ENCODE peak calls at places on chromosomes 7 and 10, in five cellular contexts. Q, V, M, Z and H are unnamed samples.
A peak's percentile ranks its signal among the peaks of the same experiment; 100 is the strongest.

GRCh38 chr7:87608443-87608842 is 7.8 kb upstream of the ABCB1 start:
- DNase-seq in Q (no peak), V (no peak), M (no peak), Z (no peak), H (no peak)

GRCh38 chr10:132649651-132650360 is 112.2 kb downstream of the INPP5A start:
- DNase-seq in Q (no peak), V (no peak), M (no peak), Z (no peak), H (no peak)

GRCh38 chr7:108014747-108015682 is 12.1 kb upstream of the LAMB1 start:
- DNase-seq in Q (peak; percentile 60), V (no peak), M (no peak), Z (peak; percentile 70), H (peak; percentile 70)

GRCh38 chr7:44655341-44655740 is 48.9 kb downstream of the OGDH start:
- DNase-seq in Q (no peak), V (no peak), M (no peak), Z (no peak), H (no peak)

GRCh38 chr7:7100432-7100849 is 81.9 kb upstream of the C1GALT1 start:
- DNase-seq in Q (peak; percentile 99), V (no peak), M (no peak), Z (peak; percentile 22), H (no peak)

GRCh38 chr7:13099197-13099795 is 411.9 kb downstream of the ARL4A start:
- DNase-seq in Q (peak; percentile 91), V (no peak), M (peak; percentile 30), Z (no peak), H (no peak)

GRCh38 chr7:111894518-111894917 is 311.7 kb downstream of the DOCK4 start:
- DNase-seq in Q (no peak), V (no peak), M (no peak), Z (no peak), H (no peak)

GRCh38 chr10:80542053-80542452 is 4.4 kb downstream of the SH2D4B start:
- DNase-seq in Q (peak; percentile 60), V (no peak), M (no peak), Z (peak; percentile 15), H (no peak)

GRCh38 chr7:18408868-18409267 is 86.7 kb upstream of the HDAC9 start:
- DNase-seq in Q (no peak), V (no peak), M (no peak), Z (no peak), H (no peak)

GRCh38 chr7:139687980-139688632 is 89.7 kb downstream of the HIPK2 start:
- DNase-seq in Q (peak; percentile 67), V (no peak), M (no peak), Z (peak; percentile 69), H (no peak)

GRCh38 chr7:4809091-4809591 is 33.7 kb downstream of the AP5Z1 start:
- DNase-seq in Q (no peak), V (no peak), M (peak; percentile 67), Z (no peak), H (no peak)

GRCh38 chr7:26376208-26376917 is 84.7 kb downstream of the SNX10 start:
- DNase-seq in Q (no peak), V (peak; percentile 71), M (peak; percentile 69), Z (no peak), H (no peak)

GRCh38 chr7:67738-68395 is 124.5 kb upstream of the FAM20C start:
- DNase-seq in Q (no peak), V (no peak), M (no peak), Z (no peak), H (no peak)

GRCh38 chr7:44104880-44105771 is 981 bp downstream of the AEBP1 start:
- DNase-seq in Q (peak; percentile 59), V (no peak), M (peak; percentile 40), Z (peak; percentile 60), H (no peak)

GRCh38 chr7:108254259-108254658 is 124.1 kb upstream of the LAMB4 start:
- DNase-seq in Q (no peak), V (no peak), M (no peak), Z (peak; percentile 33), H (no peak)

GRCh38 chr10:110214380-110214826 is 7.0 kb downstream of the MXI1 start:
- DNase-seq in Q (no peak), V (no peak), M (peak; percentile 51), Z (no peak), H (peak; percentile 34)

GRCh38 chr7:129958643-129959479 is 6.1 kb upstream of the UBE2H start:
- DNase-seq in Q (peak; percentile 99), V (no peak), M (no peak), Z (peak; percentile 81), H (no peak)

GRCh38 chr10:61986788-61987187 is 85.3 kb downstream of the ARID5B start:
- DNase-seq in Q (no peak), V (no peak), M (no peak), Z (no peak), H (no peak)

GRCh38 chr10:86599729-86600128 is 54.6 kb upstream of the OPN4 start:
- DNase-seq in Q (peak; percentile 36), V (no peak), M (no peak), Z (no peak), H (no peak)

GRCh38 chr10:96978621-96979154 is 146.6 kb downstream of the LCOR start:
- DNase-seq in Q (no peak), V (no peak), M (peak; percentile 67), Z (no peak), H (no peak)

GRCh38 chr7:144854839-144855424 is 19.1 kb upstream of the TPK1 start:
- DNase-seq in Q (peak; percentile 61), V (no peak), M (no peak), Z (peak; percentile 54), H (no peak)

GRCh38 chr7:158027646-158028045 is 560.0 kb downstream of the PTPRN2 start:
- DNase-seq in Q (no peak), V (no peak), M (no peak), Z (no peak), H (no peak)

GRCh38 chr10:113169853-113170455 is 219.9 kb downstream of the TCF7L2 start:
- DNase-seq in Q (no peak), V (no peak), M (peak; percentile 50), Z (no peak), H (no peak)

GRCh38 chr10:106540606-106541005 is 623.9 kb downstream of the SORCS1 start:
- DNase-seq in Q (peak; percentile 63), V (no peak), M (no peak), Z (peak; percentile 54), H (no peak)

GRCh38 chr7:22147113-22147512 is 201.4 kb upstream of the CDCA7L start:
- DNase-seq in Q (no peak), V (no peak), M (peak; percentile 9), Z (no peak), H (no peak)

GRCh38 chr7:19061331-19061730 is 56.1 kb downstream of the TWIST1 start:
- DNase-seq in Q (no peak), V (no peak), M (no peak), Z (peak; percentile 65), H (no peak)

GRCh38 chr7:93715234-93715633 is 140.7 kb upstream of the CALCR start:
- DNase-seq in Q (peak; percentile 52), V (peak; percentile 50), M (no peak), Z (peak; percentile 74), H (peak; percentile 5)

GRCh38 chr7:16765436-16765859 is 11.9 kb downstream of the TSPAN13 start:
- DNase-seq in Q (no peak), V (no peak), M (no peak), Z (no peak), H (no peak)

GRCh38 chr10:119190954-119191619 is 12.5 kb upstream of the PRDX3 start:
- DNase-seq in Q (no peak), V (no peak), M (no peak), Z (no peak), H (no peak)

GRCh38 chr10:132132391-132132841 is 54.3 kb upstream of the DPYSL4 start:
- DNase-seq in Q (no peak), V (no peak), M (no peak), Z (no peak), H (no peak)

GRCh38 chr7:121544199-121544598 is 148.1 kb upstream of the FAM3C start:
- DNase-seq in Q (no peak), V (no peak), M (no peak), Z (no peak), H (no peak)
- TF ChIP-seq CTCF in Q (no peak), V (no peak), M (no peak), Z (no peak), H (no peak)

DNA sequence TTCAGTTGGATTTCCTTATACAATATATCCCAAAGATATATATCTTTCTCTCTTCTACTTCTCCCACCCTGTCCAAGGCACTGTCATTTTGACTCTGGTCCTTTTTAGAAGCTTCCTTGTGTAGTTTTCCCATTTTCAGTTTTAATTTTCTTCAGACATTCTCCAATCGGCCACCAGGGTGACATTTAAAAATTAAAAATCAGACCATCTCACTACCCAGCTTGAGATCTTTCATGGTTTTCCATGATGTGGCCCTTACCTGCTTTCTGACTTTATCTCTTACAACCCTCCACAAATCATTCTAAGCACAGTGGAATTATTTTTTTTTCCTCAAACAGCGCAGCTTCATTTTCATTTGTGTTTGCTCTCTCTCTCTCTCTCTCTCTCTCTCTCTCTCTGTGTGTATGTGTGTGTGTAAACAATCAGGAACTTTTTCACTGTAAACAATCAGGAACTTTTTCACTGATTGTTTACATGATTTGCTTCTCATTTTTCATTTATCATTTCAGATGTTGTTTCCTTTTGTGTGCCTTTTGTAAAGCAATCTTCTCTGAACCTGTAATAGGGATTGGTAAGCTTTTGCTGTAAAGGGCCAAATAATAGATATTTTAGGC is 348.8 kb downstream of the ATRNL1 start:
- DNase-seq in Q (no peak), V (no peak), M (no peak), Z (no peak), H (no peak)
- TF ChIP-seq CTCF in Q (no peak), V (peak; percentile 50), M (no peak), Z (no peak), H (no peak)

DNA sequence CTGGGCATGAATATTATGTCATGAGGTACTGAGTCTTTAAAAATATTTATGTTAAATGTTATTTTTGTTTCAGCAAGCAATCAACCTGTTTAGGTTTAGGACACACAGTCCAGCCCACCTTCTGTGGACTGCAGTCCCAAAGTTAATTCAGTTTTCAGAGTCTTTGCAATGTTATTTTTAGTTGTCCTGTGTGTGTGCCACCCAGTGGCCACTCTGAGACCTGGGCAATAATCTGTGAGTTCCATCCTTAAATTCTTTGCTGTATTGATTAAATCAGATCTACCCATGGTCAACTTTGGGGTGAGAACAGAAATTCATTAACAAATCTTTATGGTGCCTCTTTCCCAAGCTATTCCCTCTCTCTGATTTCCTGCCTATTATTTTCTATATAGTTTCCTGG is 415.1 kb downstream of the CCSER2 start:
- DNase-seq in Q (peak; percentile 32), V (no peak), M (no peak), Z (no peak), H (no peak)
- TF ChIP-seq CTCF in Q (peak; percentile 71), V (peak; percentile 66), M (peak; percentile 37), Z (no peak), H (peak; percentile 41)

GRCh38 chr10:100928039-100928438 is 15.3 kb downstream of the SLF2 start:
- DNase-seq in Q (no peak), V (no peak), M (no peak), Z (no peak), H (no peak)

GRCh38 chr10:100927266-100927665 is 14.5 kb downstream of the SLF2 start:
- DNase-seq in Q (no peak), V (no peak), M (no peak), Z (no peak), H (no peak)

GRCh38 chr10:100934084-100934659 is 21.4 kb downstream of the SLF2 start:
- DNase-seq in Q (peak; percentile 25), V (no peak), M (no peak), Z (peak; percentile 25), H (no peak)

DNA sequence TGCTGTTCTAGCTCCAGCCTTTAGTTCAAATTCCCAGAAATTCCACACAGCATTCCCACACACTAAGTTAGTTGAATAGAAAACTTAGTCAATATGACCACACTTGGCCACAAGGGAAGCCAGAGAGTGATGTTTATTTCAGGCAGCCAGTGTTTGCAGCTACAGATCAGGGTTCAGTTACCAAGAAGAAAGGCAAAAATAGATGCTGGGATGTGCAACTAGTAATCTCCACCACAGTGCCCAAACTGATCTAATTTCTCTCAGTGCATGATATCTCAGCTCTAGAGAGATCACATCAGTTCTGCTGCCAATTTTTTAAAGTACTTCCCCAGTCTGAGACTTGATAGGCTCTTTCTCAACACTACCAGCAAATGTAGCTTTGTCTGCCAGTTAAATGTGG is 17.6 kb downstream of the SLF2 start:
- DNase-seq in Q (no peak), V (no peak), M (no peak), Z (no peak), H (no peak)
- TF ChIP-seq CTCF in Q (peak; percentile 14), V (no peak), M (no peak), Z (no peak), H (no peak)